ENCODE peak calls at places on chromosomes 2 and 18, in five cellular contexts. M, J, Y, P and C are unnamed samples.
A peak's percentile ranks its signal among the peaks of the same experiment; 100 is the strongest.

GRCh38 chr2:176461098-176461497 is 191.9 kb downstream of the MTX2 start:
- DNase-seq in M (peak; percentile 44), P (peak; percentile 21), Y (no peak), J (no peak), C (no peak)

GRCh38 chr2:188675391-188676011 is 298.7 kb upstream of the COL3A1 start:
- DNase-seq in Y (no peak), M (peak; percentile 52), J (no peak), P (peak; percentile 72), C (no peak)

GRCh38 chr2:45627911-45628310 is 16.8 kb upstream of the SRBD1 start:
- DNase-seq in J (no peak), P (peak; percentile 67), M (no peak), Y (no peak), C (no peak)

GRCh38 chr18:76620326-76620813 is 125.3 kb upstream of the ZNF516 start:
- DNase-seq in J (peak; percentile 62), M (peak; percentile 86), Y (peak; percentile 31), P (peak; percentile 77), C (no peak)

GRCh38 chr18:68436485-68436884 is 278.4 kb downstream of the TMX3 start:
- DNase-seq in P (peak; percentile 61), M (peak; percentile 75), Y (no peak), J (no peak), C (no peak)

GRCh38 chr2:177394622-177395021 is 2.0 kb downstream of the AGPS start:
- DNase-seq in J (no peak), Y (no peak), P (no peak), M (no peak), C (no peak)

GRCh38 chr2:25744055-25744454 is 70.7 kb upstream of the DTNB start:
- DNase-seq in M (no peak), J (no peak), Y (no peak), P (no peak), C (no peak)

GRCh38 chr2:184938221-184938985 is 340.1 kb downstream of the ZNF804A start:
- DNase-seq in M (no peak), J (no peak), Y (no peak), P (no peak), C (no peak)

GRCh38 chr18:76361219-76361618 is 133.8 kb downstream of the ZNF516 start:
- DNase-seq in Y (no peak), J (no peak), M (no peak), P (no peak), C (no peak)

GRCh38 chr18:12476955-12477354 is 69.2 kb downstream of the PRELID3A start:
- DNase-seq in M (no peak), J (no peak), Y (no peak), P (no peak), C (no peak)

GRCh38 chr18:45730832-45731545 is 7.0 kb downstream of the SLC14A1 start:
- DNase-seq in M (no peak), P (peak; percentile 86), J (no peak), Y (no peak), C (peak; percentile 50)

GRCh38 chr2:224031358-224031970 is 7.6 kb downstream of the SERPINE2 start:
- DNase-seq in P (no peak), J (no peak), Y (no peak), M (no peak), C (no peak)

GRCh38 chr2:237643066-237643465 is 15.7 kb downstream of the LRRFIP1 start:
- DNase-seq in M (no peak), P (no peak), J (no peak), Y (no peak), C (no peak)

GRCh38 chr2:112204411-112204810 is 50.4 kb downstream of the ZC3H8 start:
- DNase-seq in M (peak; percentile 21), J (no peak), P (peak; percentile 16), Y (no peak), C (no peak)

GRCh38 chr2:239322414-239323086 is 78.3 kb downstream of the HDAC4 start:
- DNase-seq in J (peak; percentile 78), M (peak; percentile 68), P (peak; percentile 77), Y (no peak), C (no peak)

GRCh38 chr2:30149513-30149912 is 2.7 kb downstream of the YPEL5 start:
- DNase-seq in M (peak; percentile 24), P (no peak), Y (no peak), J (no peak), C (peak; percentile 28)

GRCh38 chr18:11989174-11989573 is 7.9 kb downstream of the IMPA2 start:
- DNase-seq in Y (no peak), P (no peak), J (peak; percentile 67), M (no peak), C (no peak)

GRCh38 chr2:120430501-120430830 is 84.5 kb downstream of the INHBB start:
- DNase-seq in Y (no peak), M (no peak), J (no peak), P (no peak), C (no peak)

GRCh38 chr2:216316743-216317142 is 55.5 kb downstream of the MARCHF4 start:
- DNase-seq in Y (no peak), J (no peak), M (no peak), P (peak; percentile 92), C (peak; percentile 74)

GRCh38 chr2:196479350-196479749 is 160.2 kb upstream of the CCDC150 start:
- DNase-seq in P (peak; percentile 69), Y (no peak), M (peak; percentile 74), J (no peak), C (peak; percentile 63)

GRCh38 chr18:2953935-2954641 is 58.9 kb downstream of the LPIN2 start:
- DNase-seq in J (no peak), P (no peak), Y (no peak), M (no peak), C (no peak)
- H3K36me3 ChIP-seq in J (no peaks in the 10 kb centered on the region), P (peaks cover 38% of the 10 kb centered on the region), Y (peaks cover 15% of the 10 kb centered on the region), M (peaks cover 34% of the 10 kb centered on the region), C (peaks cover 1% of the 10 kb centered on the region)

GRCh38 chr2:127877136-127877535 is 8.6 kb downstream of the AMMECR1L start:
- DNase-seq in J (no peak), P (no peak), Y (no peak), M (no peak), C (no peak)
- H3K36me3 ChIP-seq in J (no peaks in the 10 kb centered on the region), P (peaks cover 33% of the 10 kb centered on the region), Y (no peaks in the 10 kb centered on the region), M (peaks cover 9% of the 10 kb centered on the region), C (no peaks in the 10 kb centered on the region)

GRCh38 chr2:68182902-68183301 is 25.2 kb downstream of the PNO1 start:
- DNase-seq in P (no peak), J (no peak), Y (no peak), M (no peak), C (no peak)
- H3K36me3 ChIP-seq in P (peaks cover 13% of the 10 kb centered on the region), J (no peaks in the 10 kb centered on the region), Y (no peaks in the 10 kb centered on the region), M (peaks cover 25% of the 10 kb centered on the region), C (no peaks in the 10 kb centered on the region)

GRCh38 chr2:68805025-68805424 is 66.2 kb downstream of the BMP10 start:
- DNase-seq in Y (no peak), M (no peak), J (no peak), P (no peak), C (no peak)
- H3K36me3 ChIP-seq in Y (no peaks in the 10 kb centered on the region), M (no peaks in the 10 kb centered on the region), J (no peaks in the 10 kb centered on the region), P (no peaks in the 10 kb centered on the region), C (no peaks in the 10 kb centered on the region)

GRCh38 chr2:179981085-179981484 is 26.0 kb downstream of the CWC22 start:
- DNase-seq in Y (no peak), M (peak; percentile 9), P (peak; percentile 72), J (no peak), C (no peak)
- H3K36me3 ChIP-seq in Y (no peaks in the 10 kb centered on the region), M (peaks cover 30% of the 10 kb centered on the region), P (peaks cover 7% of the 10 kb centered on the region), J (no peaks in the 10 kb centered on the region), C (no peaks in the 10 kb centered on the region)

GRCh38 chr2:186675380-186675779 is 18.5 kb upstream of the FAM171B start:
- DNase-seq in M (peak; percentile 35), Y (no peak), J (no peak), P (peak; percentile 10), C (no peak)
- H3K36me3 ChIP-seq in M (peaks cover 76% of the 10 kb centered on the region), Y (peaks cover 11% of the 10 kb centered on the region), J (peaks cover 5% of the 10 kb centered on the region), P (peaks cover 31% of the 10 kb centered on the region), C (peaks cover 2% of the 10 kb centered on the region)